ENCODE peak calls at places on chromosome 22, in four cellular contexts. N is HL-60, L is prostate gland, B is Panc1. M is an unnamed sample.

GRCh38 chr22:46355369-46355995 is 20.0 kb downstream of the TRMU start:
- DNase-seq in N (peak), B (no peak), L (peak), M (peak)

GRCh38 chr22:46057206-46057605 is 80.2 kb upstream of the WNT7B start:
- DNase-seq in L (no peak), B (no peak), N (no peak), M (no peak)

GRCh38 chr22:19292262-19293230 is 1.0 kb upstream of the CLTCL1 start:
- DNase-seq in N (no peak), L (peak), B (no peak), M (no peak)

GRCh38 chr22:35921777-35922176 is 106.8 kb downstream of the RBFOX2 start:
- DNase-seq in B (peak), N (peak), L (peak), M (no peak)

GRCh38 chr22:49827307-49827852 is 293 bp downstream of the BRD1 start:
- DNase-seq in L (no peak), N (no peak), B (no peak), M (no peak)

GRCh38 chr22:35586771-35587170 is 30.4 kb downstream of the MB start:
- DNase-seq in N (no peak), B (no peak), L (no peak), M (no peak)

GRCh38 chr22:50581031-50581949 is 1.4 kb downstream of the CHKB start:
- DNase-seq in B (no peak), N (peak), L (no peak), M (no peak)

GRCh38 chr22:30649430-30650007 is 13.9 kb downstream of the SLC35E4 start:
- DNase-seq in B (no peak), N (peak), L (no peak), M (peak)

GRCh38 chr22:27719535-27720227 is 81.9 kb downstream of the MN1 start:
- DNase-seq in L (peak), N (no peak), B (no peak), M (no peak)

GRCh38 chr22:24592846-24593809 is at the start of gene LRRC75B:
- DNase-seq in B (no peak), L (peak), N (peak), M (peak)
- TF ChIP-seq POLR2AphosphoS5 in B (no peak), L (peak), N (no peak), M (no peak)

GRCh38 chr22:38190581-38190980 is 9.0 kb upstream of the PLA2G6 start:
- DNase-seq in L (no peak), N (no peak), B (no peak), M (no peak)

GRCh38 chr22:38191115-38191514 is 9.5 kb upstream of the PLA2G6 start:
- DNase-seq in B (no peak), L (no peak), N (no peak), M (no peak)

GRCh38 chr22:38191746-38192474 is 9.9 kb upstream of the MAFF start:
- DNase-seq in B (no peak), N (no peak), L (no peak), M (no peak)

GRCh38 chr22:38192475-38192863 is 9.3 kb upstream of the MAFF start:
- DNase-seq in N (no peak), B (no peak), L (no peak), M (no peak)

DNA sequence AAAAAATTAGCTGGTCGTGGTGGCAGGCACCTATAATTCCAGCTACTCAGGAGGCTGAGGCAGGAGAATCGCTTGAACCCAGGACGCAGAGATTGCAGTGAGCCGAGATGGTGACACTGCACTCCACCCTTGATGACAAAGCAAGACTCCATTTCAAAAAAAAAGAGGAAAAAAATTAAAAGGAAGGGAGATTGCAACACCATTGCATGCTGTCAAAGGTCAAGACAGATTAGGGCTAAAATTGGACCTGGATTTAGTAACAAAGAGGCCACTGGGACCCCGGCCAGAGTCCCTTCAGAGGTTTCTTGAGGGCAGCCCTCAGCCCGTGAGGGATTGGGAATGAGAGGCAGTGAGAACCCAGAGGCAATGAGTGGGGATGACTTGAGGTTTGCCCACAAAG is 8.2 kb upstream of the MAFF start:
- DNase-seq in B (no peak), N (peak), L (no peak), M (no peak)
- TF ChIP-seq POLR2AphosphoS5 in B (no peak), N (no peak), L (no peak), M (no peak)

GRCh38 chr22:47696776-47697175 is 934.3 kb downstream of the TBC1D22A start:
- DNase-seq in B (no peak), N (no peak), L (no peak), M (no peak)

GRCh38 chr22:47695176-47695575 is 932.7 kb downstream of the TBC1D22A start:
- DNase-seq in L (no peak), B (no peak), N (no peak), M (no peak)

GRCh38 chr22:47693606-47694005 is 931.2 kb downstream of the TBC1D22A start:
- DNase-seq in N (no peak), B (no peak), L (no peak), M (no peak)

GRCh38 chr22:47692811-47693210 is 930.4 kb downstream of the TBC1D22A start:
- DNase-seq in B (no peak), N (no peak), L (no peak), M (no peak)

GRCh38 chr22:47694536-47694935 is 932.1 kb downstream of the TBC1D22A start:
- DNase-seq in L (no peak), B (no peak), N (no peak), M (no peak)
- TF ChIP-seq POLR2AphosphoS5 in L (no peak), B (no peak), N (no peak), M (no peak)

GRCh38 chr22:38467438-38467903 is 425 bp upstream of the KDELR3 start:
- DNase-seq in N (no peak), B (no peak), L (no peak), M (no peak)
- TF ChIP-seq POLR2AphosphoS5 in N (no peak), B (no peak), L (no peak), M (no peak)

DNA sequence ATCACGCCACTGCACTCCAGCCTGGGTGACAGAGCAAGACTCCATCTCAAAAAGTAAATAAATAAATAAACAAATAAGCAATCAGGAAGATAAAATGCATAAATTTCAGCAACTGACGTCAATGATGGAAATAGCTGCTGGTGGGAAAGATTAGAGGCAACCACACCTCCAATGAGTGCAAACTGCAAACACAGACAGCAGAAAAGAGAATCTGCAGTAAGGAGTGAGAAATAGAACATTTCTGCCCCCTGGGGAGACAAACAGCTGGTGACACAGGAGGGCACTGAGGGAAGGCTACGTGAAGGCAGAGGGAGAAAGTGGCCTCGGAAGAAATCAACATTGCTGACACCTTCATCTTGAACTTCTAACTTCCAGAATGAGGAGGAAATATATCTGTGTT is 6.5 kb downstream of the PI4KA start:
- DNase-seq in B (no peak), N (no peak), L (no peak), M (no peak)
- TF ChIP-seq POLR2AphosphoS5 in B (no peak), N (no peak), L (no peak), M (no peak)

GRCh38 chr22:39231197-39231950 is 13.4 kb downstream of the PDGFB start:
- DNase-seq in B (no peak), L (no peak), N (no peak), M (no peak)

GRCh38 chr22:39230261-39231196 is 14.3 kb downstream of the PDGFB start:
- DNase-seq in L (no peak), B (no peak), N (no peak), M (no peak)

GRCh38 chr22:39232806-39233735 is 11.7 kb downstream of the PDGFB start:
- DNase-seq in N (no peak), B (no peak), L (no peak), M (no peak)

GRCh38 chr22:39233736-39234120 is 11.1 kb downstream of the PDGFB start:
- DNase-seq in L (no peak), B (no peak), N (no peak), M (no peak)

DNA sequence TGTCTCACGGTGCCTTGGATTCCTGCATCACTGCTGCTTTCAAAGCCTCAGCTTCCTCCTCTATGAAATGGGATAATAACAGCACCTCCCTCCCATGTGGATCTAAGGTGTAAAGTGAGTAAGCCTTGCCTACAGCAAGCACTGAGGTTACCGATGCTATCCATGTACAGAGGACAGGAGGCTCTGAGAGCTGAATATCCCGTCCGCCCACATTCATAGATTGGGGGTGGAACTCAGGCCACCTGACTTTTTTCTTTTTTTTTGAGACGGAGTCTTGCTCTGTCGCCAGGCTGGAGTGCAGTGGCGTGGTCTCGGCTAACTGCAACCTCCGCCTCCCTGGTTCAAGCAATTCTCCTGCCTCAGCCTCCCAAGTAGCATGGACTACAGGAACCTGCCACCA is 12.5 kb downstream of the PDGFB start:
- DNase-seq in B (no peak), N (no peak), L (no peak), M (no peak)
- TF ChIP-seq POLR2AphosphoS5 in B (no peak), N (no peak), L (no peak), M (no peak)

M was measured in GM12891.